ENCODE peak calls at places on chromosome 12, in four cellular contexts. V is GM12878, O is HepG2, F is K562. K is an unnamed sample.

GRCh38 chr12:12684375-12685106 is 11.4 kb downstream of the GPR19 start:
- DNase-seq in V (no peak), O (peak), F (peak), K (peak)

GRCh38 chr12:64669270-64669842 is 59.1 kb downstream of the RASSF3 start:
- DNase-seq in V (peak), O (peak), F (no peak), K (peak)

GRCh38 chr12:58433969-58434368 is 486.3 kb downstream of the LRIG3 start:
- DNase-seq in V (no peak), O (no peak), F (no peak), K (no peak)

GRCh38 chr12:7110661-7111060 is 1.6 kb upstream of the C1RL start:
- DNase-seq in V (no peak), O (no peak), F (no peak), K (no peak)

GRCh38 chr12:25904442-25904841 is 54.0 kb upstream of the RASSF8 start:
- DNase-seq in V (no peak), O (no peak), F (no peak), K (no peak)

GRCh38 chr12:123250471-123251383 is 17.5 kb downstream of the MTRFR start:
- DNase-seq in V (no peak), O (peak), F (peak), K (no peak)

GRCh38 chr12:93803408-93803807 is 126.2 kb downstream of the CRADD start:
- DNase-seq in V (no peak), O (no peak), F (no peak), K (no peak)

GRCh38 chr12:133204264-133204603 is 22.9 kb downstream of the ZNF268 start:
- DNase-seq in V (no peak), O (no peak), F (no peak), K (no peak)

GRCh38 chr12:116138380-116138779 is 139.1 kb downstream of the MED13L start:
- DNase-seq in V (no peak), O (no peak), F (no peak), K (no peak)

GRCh38 chr12:26431211-26431610 is 235.8 kb downstream of the SSPN start:
- DNase-seq in V (no peak), O (no peak), F (no peak), K (no peak)

GRCh38 chr12:106956048-106956935 is 585 bp downstream of the TMEM263 start:
- DNase-seq in V (peak), O (peak), F (peak), K (peak)
- TF ChIP-seq FOXM1 in V (no peak), O (no peak), F (no peak), K (no peak)

DNA sequence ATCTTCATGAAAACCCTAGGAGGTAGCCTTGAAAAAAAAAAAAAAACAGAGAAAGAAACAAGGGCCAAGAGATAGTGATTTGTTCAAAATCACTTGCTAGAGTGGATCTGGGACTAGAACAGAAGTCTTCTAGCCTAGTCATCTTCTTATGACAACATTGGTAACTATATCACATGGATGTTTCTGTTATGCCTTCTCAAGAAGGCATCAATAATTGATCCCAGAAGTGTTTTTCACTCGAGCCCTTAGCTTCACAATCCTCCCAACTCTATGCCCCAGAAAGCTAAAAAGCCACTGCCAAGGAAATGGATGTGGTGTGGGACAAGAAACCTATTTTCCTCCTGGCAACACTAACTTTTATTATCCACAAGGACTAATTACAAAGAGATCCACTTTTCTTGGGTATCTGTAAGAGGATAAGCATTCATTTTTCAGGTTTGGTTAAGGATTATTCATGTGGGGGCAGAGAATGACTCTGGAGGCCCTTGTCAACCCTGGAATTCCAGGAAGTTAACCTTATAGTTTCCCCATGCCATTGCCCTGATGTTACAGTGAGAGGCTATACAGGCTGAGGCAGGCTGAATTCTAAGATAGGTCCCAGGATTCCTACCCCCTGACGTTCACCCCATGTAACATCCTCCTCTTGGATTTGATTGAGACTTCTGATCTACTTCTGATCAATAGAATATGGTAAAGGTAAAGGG is 67.7 kb upstream of the CPM start:
- DNase-seq in V (no peak), O (no peak), F (no peak), K (no peak)
- H3K4me2 ChIP-seq in V (no peak), O (no peak), F (no peak), K (no peak)

GRCh38 chr12:71041481-71041880 is 116.3 kb downstream of the TSPAN8 start:
- DNase-seq in V (no peak), O (no peak), F (no peak), K (no peak)

GRCh38 chr12:71046215-71046614 is 111.6 kb downstream of the TSPAN8 start:
- DNase-seq in V (no peak), O (no peak), F (no peak), K (no peak)

DNA sequence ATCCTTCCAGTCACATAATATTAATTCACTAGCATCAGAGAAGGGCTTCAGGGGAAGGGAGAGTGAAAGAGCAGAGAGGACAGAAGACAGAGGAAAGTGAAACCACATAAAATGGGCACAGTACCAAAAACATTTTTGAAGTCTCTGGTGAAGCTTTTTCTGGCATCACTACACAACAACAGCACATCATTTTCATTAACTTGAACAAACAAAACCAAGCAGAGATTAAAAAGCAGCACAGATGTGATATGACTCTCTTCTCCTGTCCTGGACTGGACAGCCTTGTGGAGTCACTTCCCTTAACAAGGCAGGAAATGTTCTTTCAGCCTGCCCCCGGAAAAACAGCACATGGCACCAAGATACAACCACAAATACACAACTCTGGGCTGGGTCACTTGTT is 112.0 kb downstream of the TSPAN8 start:
- DNase-seq in V (no peak), O (no peak), F (no peak), K (no peak)
- H3K9ac ChIP-seq in V (no peak), O (no peak), F (no peak), K (peak)

GRCh38 chr12:3596703-3597472 is 105.9 kb downstream of the PRMT8 start:
- DNase-seq in V (no peak), O (no peak), F (no peak), K (no peak)

GRCh38 chr12:3592856-3593625 is 102.0 kb downstream of the PRMT8 start:
- DNase-seq in V (no peak), O (no peak), F (no peak), K (no peak)

GRCh38 chr12:3594966-3595365 is 104.0 kb downstream of the PRMT8 start:
- DNase-seq in V (no peak), O (no peak), F (no peak), K (no peak)

GRCh38 chr12:3595721-3596120 is 104.7 kb downstream of the PRMT8 start:
- DNase-seq in V (no peak), O (no peak), F (no peak), K (no peak)

DNA sequence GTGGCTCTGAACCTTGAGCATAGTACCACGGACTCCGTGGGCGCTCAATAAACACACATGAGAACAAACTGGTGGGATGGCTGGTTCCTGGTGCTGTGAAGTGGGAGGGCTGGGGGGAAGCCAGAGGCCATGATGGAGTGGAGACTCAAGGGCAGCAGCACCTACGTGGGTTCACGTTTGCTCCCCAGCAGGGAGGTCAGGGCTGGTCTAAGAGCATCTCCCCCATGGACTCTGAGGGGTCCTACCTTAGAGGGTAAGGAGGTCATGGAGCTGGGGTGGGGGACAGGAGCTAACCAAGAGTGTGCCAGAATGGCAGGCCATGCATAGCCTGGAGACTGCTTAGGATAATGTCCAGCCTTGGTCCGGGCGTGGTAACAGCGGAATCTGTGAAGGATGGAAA is 102.9 kb downstream of the PRMT8 start:
- DNase-seq in V (no peak), O (no peak), F (no peak), K (no peak)
- TF ChIP-seq FOXM1 in V (no peak), O (no peak), F (no peak), K (no peak)

GRCh38 chr12:22882559-22882958 is 257.6 kb downstream of the ETNK1 start:
- DNase-seq in V (no peak), O (no peak), F (no peak), K (no peak)
- H3K4me2 ChIP-seq in V (no peak), O (no peak), F (no peak), K (no peak)

GRCh38 chr12:50533203-50533584 is 28.4 kb downstream of the DIP2B start:
- DNase-seq in V (no peak), O (no peak), F (no peak), K (no peak)

GRCh38 chr12:50533971-50534370 is 29.2 kb downstream of the DIP2B start:
- DNase-seq in V (no peak), O (no peak), F (no peak), K (no peak)

GRCh38 chr12:50537538-50537919 is 32.7 kb downstream of the DIP2B start:
- DNase-seq in V (no peak), O (no peak), F (no peak), K (no peak)

GRCh38 chr12:50538178-50538577 is 33.4 kb downstream of the DIP2B start:
- DNase-seq in V (no peak), O (no peak), F (no peak), K (no peak)

DNA sequence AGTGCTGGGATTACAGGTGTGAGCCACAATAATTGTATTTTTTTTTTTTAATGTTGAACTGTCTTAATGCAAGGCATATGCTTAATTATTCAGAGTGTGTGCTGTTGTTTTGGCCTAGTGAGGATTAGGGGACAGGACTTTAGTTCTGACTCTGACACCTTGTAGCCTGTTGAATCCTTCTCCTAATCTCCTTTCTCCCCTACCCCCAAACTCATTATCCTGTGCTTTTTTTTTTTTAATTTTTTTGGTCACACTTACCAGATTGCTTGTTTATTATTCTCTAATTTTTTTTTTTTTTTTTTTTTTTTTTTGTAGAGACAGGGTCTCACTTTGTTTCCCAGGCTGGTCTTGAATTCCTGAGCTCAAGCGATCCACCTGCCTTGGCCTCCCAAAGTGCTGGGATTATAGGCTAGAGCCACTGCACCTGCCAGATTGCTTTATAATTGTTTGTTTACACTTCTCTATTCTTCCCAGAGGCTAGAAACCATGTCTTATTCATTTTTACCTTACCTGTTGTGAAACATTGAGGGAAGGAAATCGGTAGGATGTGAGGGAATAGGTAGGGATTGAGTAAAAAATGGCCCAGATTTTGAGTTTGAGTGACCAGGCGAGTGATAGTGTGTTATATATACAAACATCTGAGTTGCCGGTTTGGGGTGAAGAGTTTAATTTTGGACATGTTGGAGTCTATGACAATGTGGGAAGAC is 32.2 kb downstream of the DIP2B start:
- DNase-seq in V (no peak), O (no peak), F (no peak), K (no peak)
- H3K9ac ChIP-seq in V (peak), O (no peak), F (no peak), K (no peak)

GRCh38 chr12:119415714-119416113 is 81.2 kb downstream of the CCDC60 start:
- DNase-seq in V (no peak), O (no peak), F (no peak), K (no peak)
- TF ChIP-seq FOXM1 in V (no peak), O (no peak), F (no peak), K (no peak)

GRCh38 chr12:13687633-13688032 is 293.8 kb downstream of the GRIN2B start:
- DNase-seq in V (no peak), O (no peak), F (no peak), K (no peak)

GRCh38 chr12:13698001-13698400 is 283.4 kb downstream of the GRIN2B start:
- DNase-seq in V (no peak), O (no peak), F (no peak), K (no peak)

GRCh38 chr12:13695781-13696180 is 285.6 kb downstream of the GRIN2B start:
- DNase-seq in V (no peak), O (no peak), F (no peak), K (no peak)

GRCh38 chr12:13691598-13691997 is 289.8 kb downstream of the GRIN2B start:
- DNase-seq in V (no peak), O (no peak), F (no peak), K (no peak)

GRCh38 chr12:13692332-13692731 is 289.1 kb downstream of the GRIN2B start:
- DNase-seq in V (no peak), O (no peak), F (no peak), K (no peak)
- H3K4me2 ChIP-seq in V (no peak), O (no peak), F (no peak), K (no peak)

K was measured in SK-N-SH.